ENCODE peak calls at places on chromosomes 4 and X, in seven cellular contexts. One of them, this sample, is unnamed.

GRCh38 chr4:36208884-36209473 is 35.3 kb downstream of the ARAP2 start:
- DNase-seq in astrocyte of the spinal cord: no peak
- DNase-seq in right lobe of liver: no peak
- DNase-seq in BJ: no peak
- DNase-seq in pancreas: no peak
- DNase-seq in IMR-90: no peak
- DNase-seq in stomach: no peak
- DNase-seq in this sample: no peak

GRCh38 chrX:65476564-65476963 is 58.0 kb downstream of the LAS1L start:
- DNase-seq in astrocyte of the spinal cord: no peak
- DNase-seq in right lobe of liver: no peak
- DNase-seq in BJ: no peak
- DNase-seq in pancreas: no peak
- DNase-seq in IMR-90: no peak
- DNase-seq in stomach: no peak
- DNase-seq in this sample: no peak

GRCh38 chr4:154743683-154744340 is at the start of gene LRAT:
- DNase-seq in astrocyte of the spinal cord: peak
- DNase-seq in right lobe of liver: peak
- DNase-seq in BJ: no peak
- DNase-seq in pancreas: peak
- DNase-seq in IMR-90: no peak
- DNase-seq in stomach: peak
- DNase-seq in this sample: no peak

GRCh38 chrX:114952696-114953095 is 64.7 kb downstream of the IL13RA2 start:
- DNase-seq in astrocyte of the spinal cord: no peak
- DNase-seq in right lobe of liver: no peak
- DNase-seq in BJ: no peak
- DNase-seq in pancreas: no peak
- DNase-seq in IMR-90: no peak
- DNase-seq in stomach: no peak
- DNase-seq in this sample: no peak

GRCh38 chr4:41177016-41177415 is 37.3 kb downstream of the APBB2 start:
- DNase-seq in astrocyte of the spinal cord: peak
- DNase-seq in right lobe of liver: no peak
- DNase-seq in BJ: no peak
- DNase-seq in pancreas: no peak
- DNase-seq in IMR-90: peak
- DNase-seq in stomach: no peak
- DNase-seq in this sample: peak

GRCh38 chrX:20742106-20742505 is 475.4 kb upstream of the RPS6KA3 start:
- DNase-seq in astrocyte of the spinal cord: peak
- DNase-seq in right lobe of liver: no peak
- DNase-seq in BJ: no peak
- DNase-seq in pancreas: no peak
- DNase-seq in IMR-90: no peak
- DNase-seq in stomach: no peak
- DNase-seq in this sample: peak

GRCh38 chr4:27094785-27095184 is 234.1 kb downstream of the STIM2 start:
- DNase-seq in astrocyte of the spinal cord: no peak
- DNase-seq in right lobe of liver: no peak
- DNase-seq in BJ: no peak
- DNase-seq in pancreas: peak
- DNase-seq in IMR-90: no peak
- DNase-seq in stomach: peak
- DNase-seq in this sample: no peak

GRCh38 chr4:54581807-54582206 is 76.0 kb upstream of the KIT start:
- DNase-seq in astrocyte of the spinal cord: no peak
- DNase-seq in right lobe of liver: no peak
- DNase-seq in BJ: no peak
- DNase-seq in pancreas: no peak
- DNase-seq in IMR-90: no peak
- DNase-seq in stomach: no peak
- DNase-seq in this sample: no peak

GRCh38 chr4:1872918-1873269 is 1.7 kb downstream of the NSD2 start:
- DNase-seq in astrocyte of the spinal cord: peak
- DNase-seq in right lobe of liver: no peak
- DNase-seq in BJ: no peak
- DNase-seq in pancreas: no peak
- DNase-seq in IMR-90: peak
- DNase-seq in stomach: no peak
- DNase-seq in this sample: peak

GRCh38 chrX:50635162-50635561 is 164.5 kb upstream of the DGKK start:
- DNase-seq in astrocyte of the spinal cord: no peak
- DNase-seq in right lobe of liver: no peak
- DNase-seq in BJ: no peak
- DNase-seq in pancreas: no peak
- DNase-seq in IMR-90: no peak
- DNase-seq in stomach: no peak
- DNase-seq in this sample: no peak

GRCh38 chrX:107324493-107325310 is 118.3 kb downstream of the DNAAF6 start:
- DNase-seq in astrocyte of the spinal cord: peak
- DNase-seq in right lobe of liver: peak
- DNase-seq in BJ: no peak
- DNase-seq in pancreas: peak
- DNase-seq in IMR-90: peak
- DNase-seq in stomach: no peak
- DNase-seq in this sample: peak

GRCh38 chr4:7206385-7206784 is 14.0 kb downstream of the SORCS2 start:
- DNase-seq in astrocyte of the spinal cord: peak
- DNase-seq in right lobe of liver: no peak
- DNase-seq in BJ: no peak
- DNase-seq in pancreas: no peak
- DNase-seq in IMR-90: peak
- DNase-seq in stomach: no peak
- DNase-seq in this sample: peak

GRCh38 chr4:99300934-99301333 is 10.1 kb upstream of the ADH1A start:
- DNase-seq in astrocyte of the spinal cord: peak
- DNase-seq in right lobe of liver: peak
- DNase-seq in BJ: peak
- DNase-seq in pancreas: peak
- DNase-seq in IMR-90: peak
- DNase-seq in stomach: peak
- DNase-seq in this sample: peak

GRCh38 chr4:128715616-128716015 is 93.9 kb upstream of the JADE1 start:
- DNase-seq in astrocyte of the spinal cord: peak
- DNase-seq in right lobe of liver: no peak
- DNase-seq in BJ: peak
- DNase-seq in pancreas: no peak
- DNase-seq in IMR-90: peak
- DNase-seq in stomach: no peak
- DNase-seq in this sample: peak

GRCh38 chr4:126451237-126451885 is 1136.6 kb downstream of the FAT4 start:
- DNase-seq in astrocyte of the spinal cord: no peak
- DNase-seq in right lobe of liver: no peak
- DNase-seq in BJ: peak
- DNase-seq in pancreas: no peak
- DNase-seq in IMR-90: peak
- DNase-seq in stomach: no peak
- DNase-seq in this sample: peak

GRCh38 chr4:72496119-72496518 is 72.9 kb downstream of the ADAMTS3 start:
- DNase-seq in astrocyte of the spinal cord: peak
- DNase-seq in right lobe of liver: no peak
- DNase-seq in BJ: no peak
- DNase-seq in pancreas: no peak
- DNase-seq in IMR-90: no peak
- DNase-seq in stomach: no peak
- DNase-seq in this sample: no peak

GRCh38 chr4:186725422-186726149 is 1.9 kb upstream of the FAT1 start:
- DNase-seq in astrocyte of the spinal cord: peak
- DNase-seq in right lobe of liver: peak
- DNase-seq in BJ: no peak
- DNase-seq in pancreas: peak
- DNase-seq in IMR-90: peak
- DNase-seq in stomach: peak
- DNase-seq in this sample: peak

GRCh38 chr4:630661-631060 is 5.3 kb downstream of the PDE6B start:
- DNase-seq in astrocyte of the spinal cord: no peak
- DNase-seq in right lobe of liver: peak
- DNase-seq in BJ: no peak
- DNase-seq in pancreas: no peak
- DNase-seq in IMR-90: no peak
- DNase-seq in stomach: no peak
- DNase-seq in this sample: no peak

GRCh38 chr4:138828926-138829325 is 186.7 kb upstream of the NOCT start:
- DNase-seq in astrocyte of the spinal cord: no peak
- DNase-seq in right lobe of liver: no peak
- DNase-seq in BJ: no peak
- DNase-seq in pancreas: no peak
- DNase-seq in IMR-90: no peak
- DNase-seq in stomach: no peak
- DNase-seq in this sample: no peak

GRCh38 chr4:26273308-26273980 is 47.4 kb upstream of the RBPJ start:
- DNase-seq in astrocyte of the spinal cord: no peak
- DNase-seq in right lobe of liver: no peak
- DNase-seq in BJ: no peak
- DNase-seq in pancreas: no peak
- DNase-seq in IMR-90: no peak
- DNase-seq in stomach: no peak
- DNase-seq in this sample: no peak

GRCh38 chrX:47643926-47644325 is 6.4 kb downstream of the ELK1 start:
- DNase-seq in astrocyte of the spinal cord: no peak
- DNase-seq in right lobe of liver: no peak
- DNase-seq in BJ: no peak
- DNase-seq in pancreas: no peak
- DNase-seq in IMR-90: peak
- DNase-seq in stomach: no peak
- DNase-seq in this sample: peak

GRCh38 chr4:54368861-54369260 is 139.8 kb downstream of the PDGFRA start:
- DNase-seq in astrocyte of the spinal cord: peak
- DNase-seq in right lobe of liver: no peak
- DNase-seq in BJ: no peak
- DNase-seq in pancreas: no peak
- DNase-seq in IMR-90: peak
- DNase-seq in stomach: no peak
- DNase-seq in this sample: no peak

GRCh38 chr4:169311643-169312365 is 41.0 kb upstream of the SH3RF1 start:
- DNase-seq in astrocyte of the spinal cord: peak
- DNase-seq in right lobe of liver: no peak
- DNase-seq in BJ: no peak
- DNase-seq in pancreas: peak
- DNase-seq in IMR-90: peak
- DNase-seq in stomach: peak
- DNase-seq in this sample: peak

GRCh38 chr4:98689507-98690174 is 31.2 kb upstream of the TSPAN5 start:
- DNase-seq in astrocyte of the spinal cord: no peak
- DNase-seq in right lobe of liver: no peak
- DNase-seq in BJ: no peak
- DNase-seq in pancreas: no peak
- DNase-seq in IMR-90: no peak
- DNase-seq in stomach: no peak
- DNase-seq in this sample: no peak

GRCh38 chr4:101818362-101818761 is 27.8 kb downstream of the BANK1 start:
- DNase-seq in astrocyte of the spinal cord: peak
- DNase-seq in right lobe of liver: no peak
- DNase-seq in BJ: peak
- DNase-seq in pancreas: no peak
- DNase-seq in IMR-90: peak
- DNase-seq in stomach: no peak
- DNase-seq in this sample: no peak

GRCh38 chr4:17094209-17094608 is 195.8 kb upstream of the LDB2 start:
- DNase-seq in astrocyte of the spinal cord: peak
- DNase-seq in right lobe of liver: no peak
- DNase-seq in BJ: no peak
- DNase-seq in pancreas: no peak
- DNase-seq in IMR-90: no peak
- DNase-seq in stomach: no peak
- DNase-seq in this sample: no peak

GRCh38 chr4:23232987-23233386 is 540.2 kb downstream of the GBA3 start:
- DNase-seq in astrocyte of the spinal cord: no peak
- DNase-seq in right lobe of liver: no peak
- DNase-seq in BJ: no peak
- DNase-seq in pancreas: no peak
- DNase-seq in IMR-90: no peak
- DNase-seq in stomach: no peak
- DNase-seq in this sample: no peak

GRCh38 chrX:11899091-11899490 is 141.1 kb downstream of the MSL3 start:
- DNase-seq in astrocyte of the spinal cord: peak
- DNase-seq in right lobe of liver: no peak
- DNase-seq in BJ: no peak
- DNase-seq in pancreas: no peak
- DNase-seq in IMR-90: no peak
- DNase-seq in stomach: no peak
- DNase-seq in this sample: peak

GRCh38 chr4:80151981-80152380 is 45.3 kb upstream of the PRDM8 start:
- DNase-seq in astrocyte of the spinal cord: no peak
- DNase-seq in right lobe of liver: no peak
- DNase-seq in BJ: no peak
- DNase-seq in pancreas: no peak
- DNase-seq in IMR-90: no peak
- DNase-seq in stomach: no peak
- DNase-seq in this sample: no peak
- H3K4me3 ChIP-seq in astrocyte of the spinal cord: no peak
- H3K4me3 ChIP-seq in right lobe of liver: no peak
- H3K4me3 ChIP-seq in BJ: no peak
- H3K4me3 ChIP-seq in pancreas: no peak
- H3K4me3 ChIP-seq in IMR-90: no peak
- H3K4me3 ChIP-seq in stomach: no peak
- H3K4me3 ChIP-seq in this sample: no peak

GRCh38 chr4:120873554-120873953 is 49.0 kb downstream of the PRDM5 start:
- DNase-seq in astrocyte of the spinal cord: no peak
- DNase-seq in right lobe of liver: no peak
- DNase-seq in BJ: no peak
- DNase-seq in pancreas: no peak
- DNase-seq in IMR-90: no peak
- DNase-seq in stomach: no peak
- DNase-seq in this sample: no peak
- TF ChIP-seq CTCF in astrocyte of the spinal cord: peak
- TF ChIP-seq CTCF in right lobe of liver: no peak
- TF ChIP-seq CTCF in BJ: no peak
- TF ChIP-seq CTCF in pancreas: no peak
- TF ChIP-seq CTCF in IMR-90: peak
- TF ChIP-seq CTCF in stomach: no peak
- TF ChIP-seq CTCF in this sample: peak

DNA sequence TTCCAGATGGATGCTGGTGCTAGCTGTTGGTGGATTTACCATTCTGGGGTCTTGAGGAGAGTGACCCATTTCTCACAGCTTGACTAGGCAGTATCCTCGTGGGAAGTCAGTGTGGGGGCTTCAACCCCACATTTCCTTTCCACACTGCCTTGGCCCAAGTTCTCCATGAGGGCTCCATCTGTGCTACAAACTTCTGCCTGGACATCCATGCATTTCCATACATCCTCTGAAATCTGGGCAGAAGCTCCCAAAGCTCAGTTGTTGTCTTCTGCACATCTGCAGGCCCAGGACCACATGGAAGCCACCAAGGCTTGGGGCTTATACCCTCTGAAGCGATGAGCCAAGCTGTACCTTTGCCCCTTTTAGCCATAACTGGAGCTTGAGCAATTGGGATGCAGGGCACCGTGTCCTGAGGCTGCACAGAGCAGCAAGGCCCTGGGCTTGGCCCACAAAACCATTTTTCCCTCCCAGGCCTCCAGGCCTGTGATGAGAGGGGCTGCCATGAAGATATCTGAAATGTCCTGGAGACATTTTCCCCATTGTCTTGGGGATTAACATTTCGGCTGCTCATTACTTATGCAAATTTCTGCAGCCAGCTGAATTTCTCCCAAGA is 248.7 kb upstream of the ANKRD50 start:
- DNase-seq in astrocyte of the spinal cord: no peak
- DNase-seq in right lobe of liver: no peak
- DNase-seq in BJ: no peak
- DNase-seq in pancreas: no peak
- DNase-seq in IMR-90: no peak
- DNase-seq in stomach: no peak
- DNase-seq in this sample: no peak
- H3K4me3 ChIP-seq in astrocyte of the spinal cord: no peak
- H3K4me3 ChIP-seq in right lobe of liver: no peak
- H3K4me3 ChIP-seq in BJ: no peak
- H3K4me3 ChIP-seq in pancreas: no peak
- H3K4me3 ChIP-seq in IMR-90: no peak
- H3K4me3 ChIP-seq in stomach: no peak
- H3K4me3 ChIP-seq in this sample: no peak

GRCh38 chrX:133215747-133216146 is 2.4 kb downstream of the TFDP3 start:
- DNase-seq in astrocyte of the spinal cord: peak
- DNase-seq in right lobe of liver: no peak
- DNase-seq in BJ: no peak
- DNase-seq in pancreas: no peak
- DNase-seq in IMR-90: peak
- DNase-seq in stomach: no peak
- DNase-seq in this sample: no peak
- TF ChIP-seq CTCF in astrocyte of the spinal cord: peak
- TF ChIP-seq CTCF in right lobe of liver: peak
- TF ChIP-seq CTCF in BJ: peak
- TF ChIP-seq CTCF in pancreas: no peak
- TF ChIP-seq CTCF in IMR-90: peak
- TF ChIP-seq CTCF in stomach: no peak
- TF ChIP-seq CTCF in this sample: no peak

This sample was measured in foreskin fibroblast.